ENCODE peak calls at places on chromosomes 13 and 19, in five cellular contexts. E is CD8-positive, alpha-beta T cell; Q is progenitor cell of endocrine pancreas; O is cardiac fibroblast; S is nephron progenitor cell. A is an unnamed sample.

GRCh38 chr13:22735381-22735995 is 445.3 kb upstream of the SGCG start:
- DNase-seq in E (no peak), Q (no peak), O (no peak), S (no peak), A (no peak)

GRCh38 chr19:56566904-56567273 is 379 bp upstream of the ZNF470 start:
- DNase-seq in E (peak; percentile 1), Q (peak; percentile 25), O (peak; percentile 51), S (peak; percentile 63), A (peak; percentile 57)

GRCh38 chr19:18800079-18800478 is 9.0 kb upstream of the COMP start:
- DNase-seq in E (no peak), Q (no peak), O (no peak), S (no peak), A (no peak)

GRCh38 chr13:60397693-60398437 is 845 bp downstream of the TDRD3 start:
- DNase-seq in E (peak; percentile 2), Q (no peak), O (peak; percentile 75), S (peak; percentile 74), A (peak; percentile 65)

GRCh38 chr13:45522571-45522970 is 57.8 kb downstream of the COG3 start:
- DNase-seq in E (no peak), Q (no peak), O (no peak), S (no peak), A (no peak)

GRCh38 chr13:33087091-33087490 is 70.9 kb downstream of the KL start:
- DNase-seq in E (no peak), Q (no peak), O (peak; percentile 57), S (no peak), A (no peak)

GRCh38 chr19:5681446-5682292 is 842 bp downstream of the HSD11B1L start:
- DNase-seq in E (no peak), Q (no peak), O (no peak), S (no peak), A (no peak)

GRCh38 chr19:45058622-45059159 is 17.6 kb downstream of the ZNF296 start:
- DNase-seq in E (no peak), Q (no peak), O (no peak), S (no peak), A (no peak)

GRCh38 chr13:36778083-36778671 is 40.8 kb upstream of the RFXAP start:
- DNase-seq in E (no peak), Q (no peak), O (peak; percentile 32), S (peak; percentile 54), A (no peak)

GRCh38 chr13:20521388-20521787 is 4.3 kb downstream of the CRYL1 start:
- DNase-seq in E (no peak), Q (no peak), O (no peak), S (no peak), A (no peak)

GRCh38 chr13:29934531-29935308 is 84.3 kb upstream of the UBL3 start:
- DNase-seq in E (no peak), Q (no peak), O (no peak), S (no peak), A (no peak)

GRCh38 chr19:46303345-46303701 is 6.5 kb downstream of the HIF3A start:
- DNase-seq in E (no peak), Q (no peak), O (no peak), S (no peak), A (no peak)

GRCh38 chr13:100506600-100507422 is 81.8 kb downstream of the GGACT start:
- DNase-seq in E (no peak), Q (no peak), O (no peak), S (no peak), A (no peak)

GRCh38 chr13:47215741-47216140 is 318.9 kb upstream of the HTR2A start:
- DNase-seq in E (no peak), Q (no peak), O (peak; percentile 94), S (no peak), A (no peak)

GRCh38 chr19:18589380-18590272 is 1.0 kb downstream of the REX1BD start:
- DNase-seq in E (peak; percentile 53), Q (peak; percentile 58), O (peak; percentile 68), S (peak; percentile 75), A (peak; percentile 81)

GRCh38 chr19:16164222-16164890 is 9.0 kb downstream of the CIB3 start:
- DNase-seq in E (no peak), Q (no peak), O (no peak), S (no peak), A (no peak)

GRCh38 chr19:4373601-4374441 is 26.5 kb downstream of the SH3GL1 start:
- DNase-seq in E (no peak), Q (no peak), O (peak; percentile 50), S (no peak), A (no peak)

GRCh38 chr13:113558461-113558860 is 26.1 kb upstream of the TFDP1 start:
- DNase-seq in E (no peak), Q (no peak), O (no peak), S (no peak), A (no peak)

GRCh38 chr19:49475995-49476880 is 2.2 kb downstream of the FLT3LG start:
- DNase-seq in E (no peak), Q (peak; percentile 77), O (no peak), S (peak; percentile 86), A (peak; percentile 62)

GRCh38 chr19:13742756-13743155 is 21.6 kb upstream of the MRI1 start:
- DNase-seq in E (no peak), Q (no peak), O (peak; percentile 18), S (no peak), A (no peak)

GRCh38 chr13:94352057-94352456 is 127.4 kb downstream of the DCT start:
- DNase-seq in E (no peak), Q (no peak), O (peak; percentile 33), S (no peak), A (no peak)

GRCh38 chr13:34654682-34655081 is 287.4 kb upstream of the NBEA start:
- DNase-seq in E (no peak), Q (no peak), O (no peak), S (no peak), A (no peak)

GRCh38 chr19:57210381-57210780 is 19.1 kb downstream of the ZNF264 start:
- DNase-seq in E (no peak), Q (no peak), O (no peak), S (no peak), A (no peak)

GRCh38 chr19:18662972-18663732 is 20.3 kb upstream of the CRTC1 start:
- DNase-seq in E (no peak), Q (no peak), O (no peak), S (peak; percentile 42), A (no peak)

GRCh38 chr19:46609511-46610412 is 8.6 kb downstream of the CALM3 start:
- DNase-seq in E (no peak), Q (no peak), O (no peak), S (no peak), A (no peak)

GRCh38 chr13:74866151-74866550 is 615.8 kb downstream of the TBC1D4 start:
- DNase-seq in E (no peak), Q (no peak), O (no peak), S (no peak), A (no peak)

GRCh38 chr13:110116072-110116487 is 190.9 kb downstream of the COL4A1 start:
- DNase-seq in E (no peak), Q (peak; percentile 65), O (peak; percentile 77), S (peak; percentile 87), A (peak; percentile 71)
- TF ChIP-seq CTCF in E (peak; percentile 46), Q (peak; percentile 86), O (peak; percentile 83), S (peak; percentile 92), A (peak; percentile 64)

GRCh38 chr19:29745253-29745652 is 30.2 kb upstream of the C19orf12 start:
- DNase-seq in E (no peak), Q (no peak), O (no peak), S (peak; percentile 34), A (no peak)
- TF ChIP-seq CTCF in E (no peak), Q (peak; percentile 45), O (peak; percentile 24), S (peak; percentile 19), A (no peak)

DNA sequence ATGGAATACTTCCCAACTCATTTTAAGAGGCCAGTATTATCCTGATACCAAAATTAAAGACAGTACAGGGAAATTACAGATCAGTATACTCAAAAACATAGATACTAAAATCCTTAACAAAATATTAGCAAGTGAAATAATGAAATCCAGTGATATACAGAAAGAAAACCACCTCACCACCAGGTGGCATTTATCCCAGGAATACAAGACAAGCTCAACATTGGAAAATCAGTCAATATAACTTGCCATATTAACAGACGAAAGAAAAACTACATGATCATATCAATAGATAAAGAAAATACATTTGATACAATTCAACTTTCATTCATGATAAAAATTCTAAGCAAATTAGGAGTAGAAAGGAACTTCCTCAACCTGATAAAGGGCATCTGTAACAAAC is 6.7 kb upstream of the GNA15 start:
- DNase-seq in E (no peak), Q (no peak), O (peak; percentile 85), S (no peak), A (no peak)
- TF ChIP-seq CTCF in E (peak; percentile 41), Q (peak; percentile 59), O (peak; percentile 52), S (peak; percentile 34), A (peak; percentile 19)

DNA sequence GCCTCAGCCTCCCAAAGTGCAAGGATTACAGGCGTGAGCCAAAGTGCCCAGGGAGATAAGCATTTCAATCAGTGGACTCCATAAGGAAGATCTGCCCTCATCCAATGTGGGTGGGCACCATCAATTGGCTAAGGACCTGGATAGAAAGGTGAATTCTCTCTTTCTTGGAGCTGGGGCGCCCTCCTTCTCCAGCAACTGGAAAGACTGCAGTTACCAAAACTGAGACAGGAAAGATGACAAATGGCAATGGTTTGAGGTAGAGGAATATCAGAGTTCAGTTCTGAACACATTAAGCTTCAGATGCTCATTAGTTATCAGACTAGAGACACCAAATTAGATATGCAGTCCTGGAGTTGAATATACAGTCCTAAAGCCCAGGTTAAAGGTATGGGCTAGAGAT is 10.5 kb upstream of the ELF1 start:
- DNase-seq in E (no peak), Q (no peak), O (no peak), S (no peak), A (no peak)
- TF ChIP-seq CTCF in E (no peak), Q (no peak), O (no peak), S (no peak), A (no peak)

GRCh38 chr19:317710-318508 is 26.7 kb downstream of the MIER2 start:
- DNase-seq in E (no peak), Q (no peak), O (no peak), S (no peak), A (no peak)
- TF ChIP-seq CTCF in E (no peak), Q (no peak), O (peak; percentile 9), S (no peak), A (no peak)

DNA sequence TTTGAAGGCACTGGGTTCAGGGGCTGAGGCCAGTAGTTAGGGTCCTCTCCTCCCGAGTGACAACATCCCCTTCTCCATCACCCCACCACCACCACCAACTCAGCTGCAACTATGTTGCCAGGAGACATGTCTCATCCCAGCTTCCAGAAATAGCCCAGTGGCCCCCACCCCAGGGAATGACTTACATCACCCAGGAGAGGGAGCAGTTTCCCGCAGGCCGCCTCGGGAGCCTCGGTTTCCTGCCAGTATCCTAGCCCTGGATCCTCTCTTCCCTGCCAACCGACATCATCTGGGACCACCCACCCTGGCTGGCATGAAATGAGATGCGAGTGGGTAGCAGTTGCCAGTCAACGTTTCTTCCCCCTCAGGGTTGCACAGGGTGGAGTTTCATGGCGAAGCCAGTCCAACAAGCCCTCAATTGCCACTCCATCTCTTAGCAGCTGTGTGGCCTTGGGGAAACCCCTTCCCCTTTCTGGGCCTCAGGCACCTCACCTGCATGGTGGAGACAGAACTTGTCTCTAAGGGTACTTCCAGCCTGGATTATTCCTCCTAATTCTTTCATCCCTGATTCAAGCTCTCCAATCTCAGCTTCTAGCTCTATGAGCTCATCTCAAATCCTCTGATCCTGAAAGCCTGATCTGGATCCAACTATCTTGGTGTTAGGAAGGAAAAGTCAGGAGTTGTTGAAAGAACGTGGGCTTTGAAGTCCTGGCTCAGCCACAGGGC is 3.9 kb upstream of the GSK3A start:
- DNase-seq in E (no peak), Q (no peak), O (peak; percentile 86), S (peak; percentile 47), A (no peak)
- TF ChIP-seq CTCF in E (no peak), Q (peak; percentile 38), O (peak; percentile 80), S (no peak), A (no peak)